ENCODE peak calls at places on chromosomes 11 and 22, in six cellular contexts. H, Z, D, J, I and C are unnamed samples.
A peak's percentile ranks its signal among the peaks of the same experiment; 100 is the strongest.

GRCh38 chr11:64094463-64095223 is 58.9 kb downstream of the FLRT1 start:
- DNase-seq in D (no peak), H (peak; percentile 25), J (peak; percentile 56), I (no peak), Z (peak; percentile 94), C (peak; percentile 95)

GRCh38 chr22:32615874-32616564 is 141.4 kb downstream of the FBXO7 start:
- DNase-seq in I (no peak), H (no peak), J (no peak), Z (no peak), D (peak; percentile 72), C (no peak)

GRCh38 chr11:32586576-32587190 is 3.1 kb downstream of the EIF3M start:
- DNase-seq in Z (peak; percentile 55), H (peak; percentile 31), D (peak; percentile 46), J (peak; percentile 60), I (no peak), C (peak; percentile 58)

GRCh38 chr11:113173023-113173594 is 141.3 kb upstream of the TTC12 start:
- DNase-seq in Z (no peak), H (no peak), I (no peak), D (no peak), J (no peak), C (no peak)

GRCh38 chr22:22462813-22463567 is 45.6 kb downstream of the ZNF280B start:
- DNase-seq in Z (no peak), J (peak; percentile 78), H (peak; percentile 2), D (peak; percentile 6), I (no peak), C (peak; percentile 18)

GRCh38 chr22:19143967-19144400 is 467 bp downstream of the ESS2 start:
- DNase-seq in H (no peak), D (no peak), Z (no peak), J (peak; percentile 82), I (no peak), C (no peak)

GRCh38 chr22:28560005-28560742 is 119.5 kb downstream of the TTC28 start:
- DNase-seq in J (peak; percentile 86), D (no peak), Z (peak; percentile 35), H (peak; percentile 32), I (no peak), C (peak; percentile 9)

GRCh38 chr11:45374130-45374529 is 88.0 kb upstream of the SYT13 start:
- DNase-seq in J (no peak), H (no peak), I (no peak), Z (no peak), D (no peak), C (no peak)

DNA sequence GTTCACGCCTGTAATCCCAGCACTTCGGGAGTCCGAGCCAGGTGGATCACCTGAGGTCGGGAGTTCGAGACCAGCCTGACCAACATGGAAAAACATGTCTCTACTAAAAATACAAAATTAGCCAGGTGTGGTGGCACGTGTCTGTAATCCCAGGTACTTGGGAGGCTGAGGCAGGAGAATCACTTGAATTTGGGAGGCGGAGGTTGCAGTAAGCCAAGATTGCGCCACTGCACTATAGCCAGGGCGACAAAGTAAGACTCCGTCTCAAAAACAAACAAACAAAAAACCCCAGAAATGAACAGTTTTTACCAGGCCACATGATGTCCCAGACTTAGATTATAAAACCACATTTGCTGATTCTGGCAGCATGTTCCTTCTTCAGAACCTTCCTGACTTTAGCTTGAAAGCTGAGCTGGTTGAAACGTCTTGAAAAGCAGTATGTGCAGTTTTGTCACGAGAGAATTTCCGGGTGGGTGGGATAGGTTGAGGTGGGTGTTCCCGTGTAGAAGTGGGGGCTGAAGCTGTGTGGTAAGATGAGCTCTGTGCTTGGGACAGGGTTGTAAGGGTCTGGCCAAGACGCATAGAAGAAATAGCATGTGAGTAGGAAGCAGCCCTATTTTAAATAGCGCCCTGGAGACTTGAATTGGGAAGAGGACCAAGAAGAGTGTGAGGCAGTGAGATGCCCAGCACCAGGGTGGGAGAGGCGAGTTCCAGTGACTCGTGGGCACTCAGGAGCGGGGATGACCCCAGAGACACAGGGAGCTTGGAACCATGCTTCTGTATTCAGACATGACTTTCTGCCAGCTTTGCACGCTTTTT is 7.5 kb downstream of the AP2A2 start:
- DNase-seq in J (no peak), D (no peak), H (no peak), Z (no peak), I (no peak), C (no peak)
- H3K4me3 ChIP-seq in J (no peak overlapping the region), D (no peak overlapping the region), H (peak overlapping the region; percentile 16), Z (no peak overlapping the region), I (no peak overlapping the region), C (no peak overlapping the region)

GRCh38 chr22:46193898-46194310 is 43.6 kb downstream of the PPARA start:
- DNase-seq in D (no peak), I (no peak), H (no peak), J (peak; percentile 73), Z (no peak), C (no peak)
- TF ChIP-seq MYC in D (no peak), I (no peak), H (no peak), J (no peak), Z (no peak), C (no peak)

GRCh38 chr22:35743466-35743865 is 25.8 kb downstream of the APOL5 start:
- DNase-seq in Z (no peak), J (no peak), I (no peak), D (no peak), H (no peak), C (no peak)
- TF ChIP-seq MAX in Z (no peak), J (no peak), I (no peak), D (no peak), H (no peak), C (no peak)

GRCh38 chr11:8621147-8621546 is 27.1 kb upstream of the STK33 start:
- DNase-seq in D (no peak), J (no peak), I (no peak), H (no peak), Z (no peak), C (no peak)
- H3K4me3 ChIP-seq in D (no peak overlapping the region), J (no peak overlapping the region), I (no peak overlapping the region), H (no peak overlapping the region), Z (no peak overlapping the region), C (no peak overlapping the region)

GRCh38 chr11:28529540-28530410 is 421.6 kb downstream of the METTL15 start:
- DNase-seq in J (peak; percentile 36), I (no peak), D (peak; percentile 50), Z (no peak), H (peak; percentile 65), C (peak; percentile 50)
- TF ChIP-seq MYC in J (no peak), I (no peak), D (no peak), Z (no peak), H (no peak), C (no peak)

GRCh38 chr11:134475951-134476350 is 63.9 kb upstream of the B3GAT1 start:
- DNase-seq in J (no peak), H (no peak), Z (no peak), D (no peak), I (no peak), C (no peak)
- TF ChIP-seq MAX in J (no peak), H (no peak), Z (no peak), D (no peak), I (no peak), C (no peak)

DNA sequence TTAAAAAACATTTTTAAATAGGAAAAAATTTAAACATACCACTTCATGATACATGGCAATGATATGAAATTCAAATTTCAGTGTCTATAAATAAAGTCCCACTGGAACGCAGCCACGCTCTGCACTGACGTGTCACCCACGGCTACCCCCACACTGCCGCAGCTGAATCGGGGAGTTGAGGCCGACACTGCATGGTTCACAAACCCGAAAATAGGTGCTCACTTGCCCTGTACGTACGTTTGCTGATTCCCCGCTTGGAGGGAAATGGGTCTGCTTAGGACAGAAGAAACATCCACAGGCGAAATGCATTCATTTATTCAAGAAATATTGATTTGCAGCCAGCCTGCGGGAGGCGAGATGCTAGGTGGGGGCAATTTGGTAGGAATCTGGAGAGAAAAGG is 1342.3 kb downstream of the TBC1D22A start:
- DNase-seq in Z (no peak), D (no peak), J (no peak), H (no peak), I (no peak), C (no peak)
- H3K4me3 ChIP-seq in Z (no peak overlapping the region), D (no peak overlapping the region), J (no peak overlapping the region), H (no peak overlapping the region), I (no peak overlapping the region), C (no peak overlapping the region)

GRCh38 chr11:128564642-128565245 is 22.6 kb downstream of the ETS1 start:
- DNase-seq in J (no peak), D (no peak), Z (no peak), H (no peak), I (no peak), C (no peak)

GRCh38 chr11:128568166-128568778 is 19.1 kb downstream of the ETS1 start:
- DNase-seq in I (no peak), H (no peak), J (no peak), Z (no peak), D (no peak), C (peak; percentile 48)

GRCh38 chr11:128569291-128569690 is 18.1 kb downstream of the ETS1 start:
- DNase-seq in I (no peak), H (no peak), J (no peak), D (no peak), Z (no peak), C (no peak)

GRCh38 chr11:128565881-128566280 is 21.5 kb downstream of the ETS1 start:
- DNase-seq in I (no peak), H (no peak), Z (no peak), D (no peak), J (no peak), C (peak; percentile 97)

DNA sequence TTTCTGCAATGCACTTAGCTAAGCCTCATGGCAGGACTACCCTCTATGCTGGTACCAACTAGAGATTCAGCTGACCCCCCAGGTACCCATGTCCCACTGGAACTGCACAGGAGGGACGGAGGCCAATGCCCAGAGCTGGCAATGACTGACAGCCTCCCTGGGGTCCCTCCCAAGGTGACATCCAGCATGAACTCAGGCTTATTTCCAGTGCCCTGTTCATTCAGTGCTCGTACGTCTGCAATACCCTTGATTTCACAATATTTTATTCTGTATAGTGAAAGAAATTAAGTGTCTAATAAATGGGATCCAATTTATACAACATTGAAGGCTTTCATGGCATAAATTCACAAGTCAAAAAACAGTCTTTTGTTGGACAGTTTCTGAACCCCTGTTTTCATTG is 20.2 kb downstream of the ETS1 start:
- DNase-seq in I (no peak), D (no peak), J (no peak), Z (no peak), H (no peak), C (no peak)
- TF ChIP-seq MYC in I (no peak), D (no peak), J (no peak), Z (no peak), H (no peak), C (no peak)